ENCODE peak calls at places on chromosomes 4 and X, in six cellular contexts. L is stomach, R is sigmoid colon, J is transverse colon, F is GM23338, I is HCT116. E is an unnamed sample.

GRCh38 chr4:128810871-128811570 is 1.5 kb downstream of the JADE1 start:
- DNase-seq in L (peak; percentile 89), I (peak; percentile 61), J (peak; percentile 85), R (peak; percentile 89), F (peak; percentile 98), E (peak; percentile 82)

GRCh38 chrX:51976503-51976902 is 83.1 kb downstream of the MAGED1 start:
- DNase-seq in R (no peak), J (no peak), L (no peak), I (no peak), F (no peak), E (no peak)

GRCh38 chrX:635428-636192 is 5.0 kb downstream of the SHOX start:
- DNase-seq in J (no peak), L (no peak), I (no peak), F (peak; percentile 82), R (no peak), E (no peak)

GRCh38 chr4:108596389-108596788 is 24.0 kb upstream of the RPL34 start:
- DNase-seq in J (no peak), F (no peak), L (no peak), R (no peak), I (no peak), E (no peak)

GRCh38 chr4:120720354-120720753 is 202.2 kb downstream of the PRDM5 start:
- DNase-seq in L (no peak), F (no peak), R (no peak), J (no peak), I (no peak), E (no peak)

GRCh38 chr4:21901281-21901680 is 47.3 kb downstream of the KCNIP4 start:
- DNase-seq in J (no peak), R (no peak), L (no peak), I (no peak), F (no peak), E (no peak)

GRCh38 chrX:107935664-107936433 is 46.3 kb downstream of the TEX13B start:
- DNase-seq in J (no peak), I (no peak), R (no peak), L (no peak), F (peak; percentile 63), E (no peak)

GRCh38 chr4:150001815-150002214 is 76.4 kb upstream of the DCLK2 start:
- DNase-seq in I (no peak), L (no peak), J (no peak), R (no peak), F (no peak), E (no peak)

GRCh38 chr4:145345401-145345800 is 136.3 kb upstream of the SMAD1 start:
- DNase-seq in L (no peak), I (no peak), F (no peak), J (no peak), R (no peak), E (no peak)

GRCh38 chrX:133258481-133258880 is 40.3 kb upstream of the TFDP3 start:
- DNase-seq in L (no peak), I (no peak), R (no peak), F (no peak), J (no peak), E (no peak)

GRCh38 chrX:39645059-39645895 is 452.5 kb downstream of the BCOR start:
- DNase-seq in J (peak; percentile 20), L (no peak), R (peak; percentile 87), F (no peak), I (no peak), E (no peak)

GRCh38 chr4:82284858-82285805 is 88.7 kb downstream of the HNRNPD start:
- DNase-seq in F (peak; percentile 99), L (peak; percentile 99), J (peak; percentile 99), I (peak; percentile 96), R (peak; percentile 100), E (peak; percentile 99)
- TF ChIP-seq POLR2AphosphoS5 in F (no peak), L (peak; percentile 65), J (no peak), I (no peak), R (no peak), E (peak; percentile 94)

DNA sequence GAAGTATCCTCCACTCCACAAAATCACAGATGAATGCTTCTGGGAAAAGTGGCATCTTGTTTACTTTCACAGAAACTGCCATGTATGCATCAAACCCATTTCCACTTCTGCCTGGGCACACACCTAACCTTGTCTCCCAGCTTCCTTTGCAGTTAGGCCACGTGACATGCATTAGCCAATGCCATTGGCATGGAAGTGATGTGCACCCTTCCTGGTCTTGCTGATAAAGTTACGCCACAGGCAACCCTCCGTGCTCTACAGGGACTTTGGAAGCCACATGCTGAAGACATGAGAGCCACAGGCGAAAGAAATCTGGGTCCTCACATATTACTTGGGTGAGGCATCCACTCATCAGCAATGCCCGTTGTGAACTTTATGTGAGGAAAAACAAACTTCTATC is 123.3 kb downstream of the USP46 start:
- DNase-seq in L (no peak), I (no peak), F (no peak), J (no peak), R (no peak), E (no peak)
- H3K27ac ChIP-seq in L (no peak overlapping the region), I (no peak overlapping the region), F (no peak overlapping the region), J (no peak overlapping the region), R (no peak overlapping the region), E (no peak overlapping the region)

GRCh38 chr4:10737335-10737734 is 52.8 kb upstream of the CLNK start:
- DNase-seq in R (no peak), I (no peak), L (no peak), F (peak; percentile 1), J (no peak), E (no peak)

GRCh38 chr4:10740227-10740626 is 55.7 kb upstream of the CLNK start:
- DNase-seq in F (no peak), R (no peak), J (no peak), I (no peak), L (no peak), E (no peak)

GRCh38 chr4:10741221-10741620 is 56.7 kb upstream of the CLNK start:
- DNase-seq in J (no peak), F (no peak), I (no peak), L (no peak), R (no peak), E (no peak)

GRCh38 chr4:10736895-10737294 is 52.3 kb upstream of the CLNK start:
- DNase-seq in I (no peak), R (no peak), J (no peak), F (peak; percentile 21), L (no peak), E (no peak)

DNA sequence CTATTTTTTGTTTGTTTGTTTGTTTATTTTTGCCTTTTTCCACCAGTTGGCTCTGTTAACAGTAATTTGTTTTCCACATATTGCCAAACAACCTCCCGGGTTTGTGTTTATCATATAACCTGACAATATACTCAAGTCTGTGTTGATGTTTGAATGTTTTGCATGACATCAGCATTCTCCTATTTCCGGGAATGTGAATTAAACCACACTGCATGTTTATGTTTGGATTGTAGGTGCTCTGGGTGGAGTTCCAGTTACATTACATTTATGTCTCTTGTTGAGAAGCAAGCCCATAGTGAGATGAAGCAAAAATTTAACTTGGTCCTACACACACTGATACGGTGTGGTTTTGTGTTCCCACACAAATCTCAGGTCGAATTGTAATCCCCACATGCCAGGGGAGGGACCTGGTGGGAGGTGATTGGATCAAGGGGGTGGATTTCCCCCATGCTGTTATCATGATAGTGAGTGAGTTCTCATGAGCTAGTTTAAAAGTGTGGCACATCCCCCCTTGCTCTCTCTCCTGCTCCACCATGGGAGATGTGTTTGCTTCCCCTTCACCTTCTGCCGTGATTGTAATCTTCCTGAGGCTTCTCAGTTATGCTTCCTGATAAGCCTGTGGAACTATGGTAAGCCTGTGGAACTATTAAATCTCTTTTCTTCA is 54.4 kb upstream of the CLNK start:
- DNase-seq in F (no peak), I (no peak), R (no peak), J (no peak), L (no peak), E (no peak)
- TF ChIP-seq POLR2AphosphoS5 in F (no peak), I (no peak), R (no peak), J (no peak), L (no peak), E (no peak)

GRCh38 chr4:169899295-169899694 is 126.9 kb downstream of the MFAP3L start:
- DNase-seq in J (no peak), I (peak; percentile 78), L (no peak), F (no peak), R (no peak), E (no peak)

GRCh38 chr4:169902658-169903345 is 123.4 kb downstream of the MFAP3L start:
- DNase-seq in F (no peak), R (no peak), L (no peak), J (no peak), I (peak; percentile 7), E (no peak)

GRCh38 chr4:169898095-169898494 is 128.1 kb downstream of the MFAP3L start:
- DNase-seq in L (no peak), F (no peak), J (no peak), R (no peak), I (no peak), E (no peak)

GRCh38 chr4:169906104-169906503 is 120.1 kb downstream of the MFAP3L start:
- DNase-seq in I (no peak), R (no peak), J (no peak), F (no peak), L (no peak), E (no peak)

DNA sequence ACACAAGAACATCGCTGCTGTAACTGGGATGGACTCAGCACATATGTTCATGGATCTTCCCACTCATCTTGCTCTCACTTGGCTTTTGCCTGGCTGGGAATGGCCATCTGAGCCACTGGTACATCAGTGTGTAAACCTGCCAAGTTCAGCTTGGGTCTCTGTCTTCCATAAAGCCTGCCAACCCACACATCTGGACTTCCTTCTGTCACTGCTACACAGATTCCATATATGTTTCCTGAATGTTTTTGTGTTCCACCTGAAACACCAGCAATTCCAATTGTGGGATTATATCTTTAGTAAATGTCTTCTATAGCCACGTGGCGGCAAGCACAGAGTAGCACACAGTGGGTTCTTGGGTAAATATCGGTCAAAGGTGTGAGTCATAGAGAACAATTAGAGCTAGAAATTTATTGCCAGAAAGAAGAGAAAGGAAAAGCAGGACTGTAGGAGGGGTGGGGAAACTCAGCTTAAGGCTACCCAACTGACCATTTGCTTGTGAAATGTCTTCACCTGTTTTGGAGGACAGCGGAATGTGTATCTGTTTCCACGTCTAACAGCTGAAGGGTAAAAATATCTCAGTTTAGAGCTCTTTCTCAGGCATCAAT is 125.9 kb downstream of the MFAP3L start:
- DNase-seq in F (no peak), L (no peak), I (no peak), R (no peak), J (no peak), E (no peak)
- H3K27ac ChIP-seq in F (no peak overlapping the region), L (no peak overlapping the region), I (no peak overlapping the region), R (no peak overlapping the region), J (no peak overlapping the region), E (no peak overlapping the region)

DNA sequence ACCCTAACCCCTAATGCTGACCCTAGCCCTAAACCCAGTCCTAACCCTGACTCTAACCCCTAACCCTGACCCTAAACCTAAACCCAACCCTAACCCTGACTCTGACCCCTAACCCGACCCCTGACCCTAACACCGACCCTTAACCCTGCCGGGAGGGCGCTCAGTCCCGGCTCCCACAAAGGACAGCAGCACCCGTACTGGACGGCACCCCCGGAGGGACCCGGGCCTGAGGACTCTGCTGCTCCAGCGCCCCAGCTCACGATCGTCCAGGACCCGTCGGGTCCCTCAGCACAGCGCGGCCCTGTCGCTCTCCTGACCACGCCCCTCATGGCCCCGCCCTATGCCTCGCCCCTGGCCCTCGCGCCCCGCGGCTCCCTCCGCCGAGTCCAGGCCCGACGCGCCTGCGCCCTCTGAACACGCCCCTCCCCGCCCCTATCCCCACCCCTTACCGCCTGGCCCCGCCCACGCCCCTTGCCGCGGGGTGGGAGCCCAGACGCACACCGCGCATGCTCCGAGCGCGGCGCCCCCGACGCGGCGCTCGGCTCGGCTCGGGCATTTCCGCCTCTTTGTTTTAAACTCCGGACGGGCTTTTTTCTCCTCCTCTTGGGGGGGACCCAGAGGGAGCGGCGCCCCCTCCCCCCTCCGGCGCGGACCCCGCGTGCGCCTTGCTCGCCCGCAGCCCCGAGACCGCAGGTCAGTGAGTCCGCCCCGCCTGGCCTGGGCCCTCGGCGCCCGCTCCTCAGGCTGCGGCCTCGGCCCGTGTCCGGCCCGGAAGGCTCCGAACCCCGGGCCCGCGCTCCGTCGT is at the start of gene PCGF3:
- DNase-seq in R (peak; percentile 99), I (peak; percentile 85), F (peak; percentile 98), L (peak; percentile 99), J (peak; percentile 99), E (peak; percentile 95)
- TF ChIP-seq POLR2AphosphoS5 in R (peak; percentile 90), I (peak; percentile 63), F (peak; percentile 52), L (no peak), J (peak; percentile 77), E (peak; percentile 74)